ENCODE peak calls at places on chromosomes 6 and 20, in four cellular contexts. W, E, C and N are unnamed samples.

GRCh38 chr6:125110056-125110455 is 43.5 kb upstream of the TPD52L1 start:
- DNase-seq in W (no peak), E (no peak), C (no peak), N (no peak)

GRCh38 chr6:19137419-19138035 is 699.6 kb upstream of the ID4 start:
- DNase-seq in W (no peak), E (no peak), C (no peak), N (no peak)

GRCh38 chr6:169851641-169852503 is 100.5 kb downstream of the ERMARD start:
- DNase-seq in W (no peak), E (peak; percentile 84), C (peak; percentile 88), N (no peak)

GRCh38 chr6:136550330-136551071 is at the start of gene MAP7:
- DNase-seq in W (peak; percentile 56), E (peak; percentile 10), C (peak; percentile 30), N (peak; percentile 54)

GRCh38 chr20:49924247-49924646 is 8.9 kb upstream of the SPATA2 start:
- DNase-seq in W (no peak), E (no peak), C (no peak), N (no peak)

GRCh38 chr20:11457476-11457875 is 460.2 kb upstream of the BTBD3 start:
- DNase-seq in W (no peak), E (peak; percentile 75), C (peak; percentile 18), N (no peak)

GRCh38 chr20:23296841-23297701 is 53.5 kb upstream of the NXT1 start:
- DNase-seq in W (no peak), E (no peak), C (no peak), N (no peak)

GRCh38 chr20:63698739-63699465 is 2.5 kb downstream of the TNFRSF6B start:
- DNase-seq in W (no peak), E (peak; percentile 97), C (peak; percentile 96), N (peak; percentile 82)

GRCh38 chr6:149318581-149319286 is 1.2 kb downstream of the TAB2 start:
- DNase-seq in W (no peak), E (peak; percentile 11), C (peak; percentile 23), N (peak; percentile 19)

GRCh38 chr6:43584892-43585570 is 9.0 kb downstream of the POLH start:
- DNase-seq in W (peak; percentile 77), E (peak; percentile 75), C (no peak), N (no peak)

GRCh38 chr20:58721951-58722371 is 29.4 kb downstream of the NPEPL1 start:
- DNase-seq in W (no peak), E (no peak), C (no peak), N (no peak)

GRCh38 chr20:47857142-47857993 is 72.1 kb upstream of the SULF2 start:
- DNase-seq in W (no peak), E (peak; percentile 55), C (no peak), N (peak; percentile 58)

GRCh38 chr6:132131777-132132176 is 180.6 kb upstream of the CCN2 start:
- DNase-seq in W (no peak), E (peak; percentile 99), C (peak; percentile 97), N (peak; percentile 86)

GRCh38 chr6:120077489-120077888 is 727.9 kb upstream of the MAN1A1 start:
- DNase-seq in W (no peak), E (no peak), C (peak; percentile 8), N (peak; percentile 14)

GRCh38 chr6:139587469-139587868 is 213.0 kb upstream of the CITED2 start:
- DNase-seq in W (no peak), E (peak; percentile 96), C (peak; percentile 89), N (peak; percentile 67)

GRCh38 chr6:151445482-151445881 is 6.4 kb downstream of the RMND1 start:
- DNase-seq in W (no peak), E (peak; percentile 67), C (no peak), N (no peak)

GRCh38 chr6:91088515-91088914 is 501.6 kb upstream of the MAP3K7 start:
- DNase-seq in W (no peak), E (no peak), C (no peak), N (no peak)

GRCh38 chr20:49677777-49678758 is 35.6 kb downstream of the B4GALT5 start:
- DNase-seq in W (no peak), E (no peak), C (no peak), N (no peak)

GRCh38 chr20:42701948-42702347 is 487.8 kb downstream of the PTPRT start:
- DNase-seq in W (no peak), E (no peak), C (peak; percentile 3), N (no peak)

GRCh38 chr20:56843817-56844216 is 214.7 kb downstream of the TFAP2C start:
- DNase-seq in W (no peak), E (peak; percentile 11), C (peak; percentile 28), N (no peak)

GRCh38 chr20:5674176-5674660 is 76.0 kb upstream of the SHLD1 start:
- DNase-seq in W (no peak), E (no peak), C (peak; percentile 54), N (no peak)

GRCh38 chr6:52497652-52498408 is 77.7 kb downstream of the EFHC1 start:
- DNase-seq in W (no peak), E (peak; percentile 32), C (no peak), N (no peak)

GRCh38 chr6:7933794-7934193 is 23.2 kb upstream of the TXNDC5 start:
- DNase-seq in W (no peak), E (no peak), C (no peak), N (no peak)

GRCh38 chr20:542777-543368 is 717 bp downstream of the CSNK2A1 start:
- DNase-seq in W (peak; percentile 40), E (no peak), C (peak; percentile 13), N (no peak)

GRCh38 chr6:11972806-11973205 is 39.3 kb upstream of the HIVEP1 start:
- DNase-seq in W (no peak), E (no peak), C (no peak), N (no peak)

GRCh38 chr6:21377356-21377755 is 216.2 kb upstream of the SOX4 start:
- DNase-seq in W (no peak), E (no peak), C (no peak), N (no peak)

GRCh38 chr20:14093652-14094051 is 98.3 kb downstream of the MACROD2 start:
- DNase-seq in W (no peak), E (no peak), C (no peak), N (no peak)